ENCODE peak calls at places on chromosome 15, in nine cellular contexts. One of them, this sample, is unnamed.

GRCh38 chr15:40787344-40787841 is 17.6 kb downstream of the C15orf62 start:
- DNase-seq in OCI-LY7: peak; percentile 19
- DNase-seq in GM23248: peak; percentile 81
- DNase-seq in GM23338: peak; percentile 94
- DNase-seq in hepatocyte: peak; percentile 64
- DNase-seq in neural progenitor cell: no peak
- DNase-seq in MM.1S: peak; percentile 17
- DNase-seq in SK-N-SH: no peak
- DNase-seq in HCT116: peak; percentile 96
- DNase-seq in this sample: peak; percentile 98

GRCh38 chr15:40229956-40230355 is 8.9 kb upstream of the PAK6 start:
- DNase-seq in OCI-LY7: no peak
- DNase-seq in GM23248: no peak
- DNase-seq in GM23338: no peak
- DNase-seq in hepatocyte: no peak
- DNase-seq in neural progenitor cell: no peak
- DNase-seq in MM.1S: no peak
- DNase-seq in SK-N-SH: no peak
- DNase-seq in HCT116: no peak
- DNase-seq in this sample: no peak

GRCh38 chr15:99421172-99421656 is 144.6 kb upstream of the MEF2A start:
- DNase-seq in OCI-LY7: no peak
- DNase-seq in GM23248: no peak
- DNase-seq in GM23338: no peak
- DNase-seq in hepatocyte: peak; percentile 54
- DNase-seq in neural progenitor cell: peak; percentile 61
- DNase-seq in MM.1S: no peak
- DNase-seq in SK-N-SH: no peak
- DNase-seq in HCT116: no peak
- DNase-seq in this sample: no peak

GRCh38 chr15:52255008-52255407 is 40.6 kb downstream of the MYO5C start:
- DNase-seq in OCI-LY7: no peak
- DNase-seq in GM23248: peak; percentile 69
- DNase-seq in GM23338: no peak
- DNase-seq in hepatocyte: no peak
- DNase-seq in neural progenitor cell: no peak
- DNase-seq in MM.1S: no peak
- DNase-seq in SK-N-SH: no peak
- DNase-seq in HCT116: no peak
- DNase-seq in this sample: peak; percentile 49

GRCh38 chr15:97517726-97518125 is 442.8 kb upstream of the ARRDC4 start:
- DNase-seq in OCI-LY7: no peak
- DNase-seq in GM23248: no peak
- DNase-seq in GM23338: no peak
- DNase-seq in hepatocyte: no peak
- DNase-seq in neural progenitor cell: no peak
- DNase-seq in MM.1S: no peak
- DNase-seq in SK-N-SH: no peak
- DNase-seq in HCT116: no peak
- DNase-seq in this sample: no peak

GRCh38 chr15:100723323-100723801 is 121.0 kb downstream of the ASB7 start:
- DNase-seq in OCI-LY7: no peak
- DNase-seq in GM23248: no peak
- DNase-seq in GM23338: no peak
- DNase-seq in hepatocyte: no peak
- DNase-seq in neural progenitor cell: no peak
- DNase-seq in MM.1S: no peak
- DNase-seq in SK-N-SH: no peak
- DNase-seq in HCT116: peak; percentile 54
- DNase-seq in this sample: peak; percentile 75

GRCh38 chr15:58535894-58536293 is 104.1 kb downstream of the LIPC start:
- DNase-seq in OCI-LY7: no peak
- DNase-seq in GM23248: no peak
- DNase-seq in GM23338: no peak
- DNase-seq in hepatocyte: no peak
- DNase-seq in neural progenitor cell: no peak
- DNase-seq in MM.1S: no peak
- DNase-seq in SK-N-SH: no peak
- DNase-seq in HCT116: no peak
- DNase-seq in this sample: no peak

GRCh38 chr15:50241684-50242450 is 23.7 kb downstream of the HDC start:
- DNase-seq in OCI-LY7: no peak
- DNase-seq in GM23248: peak; percentile 76
- DNase-seq in GM23338: no peak
- DNase-seq in hepatocyte: no peak
- DNase-seq in neural progenitor cell: no peak
- DNase-seq in MM.1S: no peak
- DNase-seq in SK-N-SH: no peak
- DNase-seq in HCT116: no peak
- DNase-seq in this sample: peak; percentile 36

GRCh38 chr15:38378162-38378560 is 75.8 kb upstream of the FAM98B start:
- DNase-seq in OCI-LY7: no peak
- DNase-seq in GM23248: peak; percentile 8
- DNase-seq in GM23338: no peak
- DNase-seq in hepatocyte: no peak
- DNase-seq in neural progenitor cell: no peak
- DNase-seq in MM.1S: no peak
- DNase-seq in SK-N-SH: no peak
- DNase-seq in HCT116: no peak
- DNase-seq in this sample: no peak

GRCh38 chr15:69789648-69790393 is 307.9 kb downstream of the TLE3 start:
- DNase-seq in OCI-LY7: no peak
- DNase-seq in GM23248: no peak
- DNase-seq in GM23338: no peak
- DNase-seq in hepatocyte: no peak
- DNase-seq in neural progenitor cell: no peak
- DNase-seq in MM.1S: no peak
- DNase-seq in SK-N-SH: peak; percentile 4
- DNase-seq in HCT116: no peak
- DNase-seq in this sample: no peak

GRCh38 chr15:57432141-57432701 is 55.9 kb downstream of the CGNL1 start:
- DNase-seq in OCI-LY7: no peak
- DNase-seq in GM23248: peak; percentile 22
- DNase-seq in GM23338: peak; percentile 84
- DNase-seq in hepatocyte: no peak
- DNase-seq in neural progenitor cell: no peak
- DNase-seq in MM.1S: no peak
- DNase-seq in SK-N-SH: no peak
- DNase-seq in HCT116: no peak
- DNase-seq in this sample: no peak
- TF ChIP-seq EZH2phosphoT487 in OCI-LY7: no peak
- TF ChIP-seq EZH2phosphoT487 in GM23248: no peak
- TF ChIP-seq EZH2phosphoT487 in GM23338: no peak
- TF ChIP-seq EZH2phosphoT487 in hepatocyte: no peak
- TF ChIP-seq EZH2phosphoT487 in neural progenitor cell: no peak
- TF ChIP-seq EZH2phosphoT487 in MM.1S: no peak
- TF ChIP-seq EZH2phosphoT487 in SK-N-SH: no peak
- TF ChIP-seq EZH2phosphoT487 in HCT116: no peak
- TF ChIP-seq EZH2phosphoT487 in this sample: no peak

GRCh38 chr15:87863152-87863551 is 393.4 kb downstream of the NTRK3 start:
- DNase-seq in OCI-LY7: no peak
- DNase-seq in GM23248: peak; percentile 32
- DNase-seq in GM23338: peak; percentile 78
- DNase-seq in hepatocyte: peak; percentile 36
- DNase-seq in neural progenitor cell: peak; percentile 73
- DNase-seq in MM.1S: no peak
- DNase-seq in SK-N-SH: no peak
- DNase-seq in HCT116: no peak
- DNase-seq in this sample: no peak
- TF ChIP-seq EZH2phosphoT487 in OCI-LY7: no peak
- TF ChIP-seq EZH2phosphoT487 in GM23248: no peak
- TF ChIP-seq EZH2phosphoT487 in GM23338: no peak
- TF ChIP-seq EZH2phosphoT487 in hepatocyte: no peak
- TF ChIP-seq EZH2phosphoT487 in neural progenitor cell: no peak
- TF ChIP-seq EZH2phosphoT487 in MM.1S: no peak
- TF ChIP-seq EZH2phosphoT487 in SK-N-SH: no peak
- TF ChIP-seq EZH2phosphoT487 in HCT116: no peak
- TF ChIP-seq EZH2phosphoT487 in this sample: no peak

GRCh38 chr15:64461577-64462162 is 1.3 kb downstream of the ZNF609 start:
- DNase-seq in OCI-LY7: no peak
- DNase-seq in GM23248: peak; percentile 56
- DNase-seq in GM23338: peak; percentile 56
- DNase-seq in hepatocyte: peak; percentile 17
- DNase-seq in neural progenitor cell: peak; percentile 77
- DNase-seq in MM.1S: no peak
- DNase-seq in SK-N-SH: peak; percentile 49
- DNase-seq in HCT116: no peak
- DNase-seq in this sample: no peak

GRCh38 chr15:64460206-64460736 is at the start of gene ZNF609:
- DNase-seq in OCI-LY7: peak; percentile 90
- DNase-seq in GM23248: peak; percentile 96
- DNase-seq in GM23338: peak; percentile 100
- DNase-seq in hepatocyte: peak; percentile 95
- DNase-seq in neural progenitor cell: peak; percentile 98
- DNase-seq in MM.1S: peak; percentile 89
- DNase-seq in SK-N-SH: peak; percentile 94
- DNase-seq in HCT116: peak; percentile 95
- DNase-seq in this sample: peak; percentile 92

GRCh38 chr15:64462492-64462891 is 2.1 kb downstream of the ZNF609 start:
- DNase-seq in OCI-LY7: no peak
- DNase-seq in GM23248: no peak
- DNase-seq in GM23338: no peak
- DNase-seq in hepatocyte: no peak
- DNase-seq in neural progenitor cell: no peak
- DNase-seq in MM.1S: no peak
- DNase-seq in SK-N-SH: no peak
- DNase-seq in HCT116: no peak
- DNase-seq in this sample: no peak

GRCh38 chr15:64459382-64459781 is 996 bp upstream of the ZNF609 start:
- DNase-seq in OCI-LY7: no peak
- DNase-seq in GM23248: no peak
- DNase-seq in GM23338: no peak
- DNase-seq in hepatocyte: peak; percentile 42
- DNase-seq in neural progenitor cell: no peak
- DNase-seq in MM.1S: no peak
- DNase-seq in SK-N-SH: no peak
- DNase-seq in HCT116: no peak
- DNase-seq in this sample: no peak

GRCh38 chr15:64460737-64461576 is 579 bp downstream of the ZNF609 start:
- DNase-seq in OCI-LY7: peak; percentile 51
- DNase-seq in GM23248: peak; percentile 91
- DNase-seq in GM23338: peak; percentile 65
- DNase-seq in hepatocyte: peak; percentile 64
- DNase-seq in neural progenitor cell: peak; percentile 56
- DNase-seq in MM.1S: peak; percentile 49
- DNase-seq in SK-N-SH: peak; percentile 65
- DNase-seq in HCT116: peak; percentile 35
- DNase-seq in this sample: peak; percentile 65
- TF ChIP-seq EZH2phosphoT487 in OCI-LY7: no peak
- TF ChIP-seq EZH2phosphoT487 in GM23248: no peak
- TF ChIP-seq EZH2phosphoT487 in GM23338: no peak
- TF ChIP-seq EZH2phosphoT487 in hepatocyte: no peak
- TF ChIP-seq EZH2phosphoT487 in neural progenitor cell: no peak
- TF ChIP-seq EZH2phosphoT487 in MM.1S: no peak
- TF ChIP-seq EZH2phosphoT487 in SK-N-SH: no peak
- TF ChIP-seq EZH2phosphoT487 in HCT116: no peak
- TF ChIP-seq EZH2phosphoT487 in this sample: no peak

GRCh38 chr15:85755942-85756341 is 38.8 kb downstream of the KLHL25 start:
- DNase-seq in OCI-LY7: no peak
- DNase-seq in GM23248: no peak
- DNase-seq in GM23338: no peak
- DNase-seq in hepatocyte: no peak
- DNase-seq in neural progenitor cell: no peak
- DNase-seq in MM.1S: no peak
- DNase-seq in SK-N-SH: no peak
- DNase-seq in HCT116: no peak
- DNase-seq in this sample: no peak

GRCh38 chr15:85756411-85757072 is 38.2 kb downstream of the KLHL25 start:
- DNase-seq in OCI-LY7: no peak
- DNase-seq in GM23248: peak; percentile 27
- DNase-seq in GM23338: no peak
- DNase-seq in hepatocyte: no peak
- DNase-seq in neural progenitor cell: no peak
- DNase-seq in MM.1S: no peak
- DNase-seq in SK-N-SH: no peak
- DNase-seq in HCT116: no peak
- DNase-seq in this sample: no peak

GRCh38 chr15:85753791-85754452 is 40.8 kb downstream of the KLHL25 start:
- DNase-seq in OCI-LY7: no peak
- DNase-seq in GM23248: no peak
- DNase-seq in GM23338: no peak
- DNase-seq in hepatocyte: no peak
- DNase-seq in neural progenitor cell: no peak
- DNase-seq in MM.1S: no peak
- DNase-seq in SK-N-SH: no peak
- DNase-seq in HCT116: no peak
- DNase-seq in this sample: no peak

GRCh38 chr15:85755471-85755870 is 39.3 kb downstream of the KLHL25 start:
- DNase-seq in OCI-LY7: no peak
- DNase-seq in GM23248: no peak
- DNase-seq in GM23338: no peak
- DNase-seq in hepatocyte: no peak
- DNase-seq in neural progenitor cell: no peak
- DNase-seq in MM.1S: no peak
- DNase-seq in SK-N-SH: no peak
- DNase-seq in HCT116: no peak
- DNase-seq in this sample: no peak

DNA sequence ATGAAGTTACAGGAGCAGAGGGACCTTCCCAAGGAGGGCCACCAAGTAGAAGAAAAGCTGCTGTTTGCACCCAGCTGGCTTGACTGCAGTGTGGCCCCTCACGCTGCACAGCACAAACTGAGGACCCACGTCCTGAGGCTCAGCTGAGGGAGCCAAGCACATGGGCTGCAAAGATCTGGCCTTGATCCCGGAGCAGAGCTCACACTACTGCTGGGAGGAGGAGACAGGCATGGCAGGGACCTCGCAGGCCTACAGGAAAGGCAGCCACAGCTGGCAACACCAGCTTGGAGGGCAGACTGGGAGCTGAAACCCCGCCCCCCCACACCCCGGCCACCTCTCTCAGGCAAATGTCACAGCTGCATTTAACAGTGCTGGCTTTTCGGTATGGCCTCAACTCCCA is 39.7 kb downstream of the KLHL25 start:
- DNase-seq in OCI-LY7: no peak
- DNase-seq in GM23248: peak; percentile 9
- DNase-seq in GM23338: no peak
- DNase-seq in hepatocyte: no peak
- DNase-seq in neural progenitor cell: no peak
- DNase-seq in MM.1S: no peak
- DNase-seq in SK-N-SH: peak; percentile 68
- DNase-seq in HCT116: no peak
- DNase-seq in this sample: no peak
- TF ChIP-seq EZH2phosphoT487 in OCI-LY7: no peak
- TF ChIP-seq EZH2phosphoT487 in GM23248: no peak
- TF ChIP-seq EZH2phosphoT487 in GM23338: no peak
- TF ChIP-seq EZH2phosphoT487 in hepatocyte: no peak
- TF ChIP-seq EZH2phosphoT487 in neural progenitor cell: no peak
- TF ChIP-seq EZH2phosphoT487 in MM.1S: no peak
- TF ChIP-seq EZH2phosphoT487 in SK-N-SH: no peak
- TF ChIP-seq EZH2phosphoT487 in HCT116: no peak
- TF ChIP-seq EZH2phosphoT487 in this sample: no peak

DNA sequence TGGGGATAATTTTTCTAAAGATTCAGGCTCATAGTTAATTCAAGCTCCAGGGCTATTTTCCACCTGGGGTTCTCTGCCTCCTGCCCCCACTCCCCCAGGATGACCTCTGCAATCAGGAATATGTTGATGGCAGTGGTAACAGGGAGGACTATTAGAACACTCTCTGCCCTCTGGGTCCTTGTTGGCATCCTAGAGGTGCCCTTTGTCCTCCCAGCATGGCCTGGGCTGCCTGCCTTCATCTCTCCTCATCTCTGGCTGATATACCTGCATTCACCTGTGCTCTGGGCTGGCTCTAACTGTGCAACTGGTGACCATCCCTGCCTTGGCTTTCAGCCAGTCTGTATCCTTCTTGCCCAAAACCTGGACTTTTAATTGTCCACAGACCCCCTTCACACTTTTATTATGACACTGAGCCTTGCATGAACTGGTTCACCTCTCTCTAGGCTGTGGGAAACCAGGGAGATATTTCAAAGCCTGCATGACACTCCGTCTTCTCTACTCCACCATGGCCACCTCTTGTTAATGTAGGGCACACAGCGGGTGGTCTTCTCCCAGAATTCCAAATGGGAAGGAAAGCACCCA is 199.8 kb downstream of the THSD4 start:
- DNase-seq in OCI-LY7: no peak
- DNase-seq in GM23248: no peak
- DNase-seq in GM23338: no peak
- DNase-seq in hepatocyte: no peak
- DNase-seq in neural progenitor cell: no peak
- DNase-seq in MM.1S: no peak
- DNase-seq in SK-N-SH: no peak
- DNase-seq in HCT116: no peak
- DNase-seq in this sample: no peak
- TF ChIP-seq EZH2phosphoT487 in OCI-LY7: no peak
- TF ChIP-seq EZH2phosphoT487 in GM23248: no peak
- TF ChIP-seq EZH2phosphoT487 in GM23338: no peak
- TF ChIP-seq EZH2phosphoT487 in hepatocyte: no peak
- TF ChIP-seq EZH2phosphoT487 in neural progenitor cell: no peak
- TF ChIP-seq EZH2phosphoT487 in MM.1S: no peak
- TF ChIP-seq EZH2phosphoT487 in SK-N-SH: no peak
- TF ChIP-seq EZH2phosphoT487 in HCT116: no peak
- TF ChIP-seq EZH2phosphoT487 in this sample: no peak